ENCODE peak calls at places on chromosome 9, in nine cellular contexts. One of them, this sample, is unnamed.

GRCh38 chr9:104682642-104683041 is 11.7 kb upstream of the OR13D1 start:
- DNase-seq in T-helper 1 cell: no peak
- DNase-seq in anterior cingulate cortex: no peak
- DNase-seq in pancreas: no peak
- DNase-seq in iPS-NIHi11: peak
- DNase-seq in cerebellum: peak
- DNase-seq in nucleus accumbens: no peak
- DNase-seq in RPMI7951: peak
- DNase-seq in epithelial cell of proximal tubule: peak
- DNase-seq in this sample: no peak

GRCh38 chr9:122718038-122718437 is 5.8 kb upstream of the OR1L4 start:
- DNase-seq in T-helper 1 cell: no peak
- DNase-seq in anterior cingulate cortex: no peak
- DNase-seq in pancreas: no peak
- DNase-seq in iPS-NIHi11: no peak
- DNase-seq in cerebellum: no peak
- DNase-seq in nucleus accumbens: no peak
- DNase-seq in RPMI7951: no peak
- DNase-seq in epithelial cell of proximal tubule: no peak
- DNase-seq in this sample: no peak

GRCh38 chr9:111501005-111501562 is 16.9 kb upstream of the ECPAS start:
- DNase-seq in T-helper 1 cell: no peak
- DNase-seq in anterior cingulate cortex: no peak
- DNase-seq in pancreas: no peak
- DNase-seq in iPS-NIHi11: no peak
- DNase-seq in cerebellum: no peak
- DNase-seq in nucleus accumbens: no peak
- DNase-seq in RPMI7951: no peak
- DNase-seq in epithelial cell of proximal tubule: no peak
- DNase-seq in this sample: no peak

GRCh38 chr9:105954517-105954916 is 260.2 kb downstream of the TMEM38B start:
- DNase-seq in T-helper 1 cell: no peak
- DNase-seq in anterior cingulate cortex: no peak
- DNase-seq in pancreas: no peak
- DNase-seq in iPS-NIHi11: no peak
- DNase-seq in cerebellum: no peak
- DNase-seq in nucleus accumbens: no peak
- DNase-seq in RPMI7951: no peak
- DNase-seq in epithelial cell of proximal tubule: no peak
- DNase-seq in this sample: no peak

GRCh38 chr9:134678671-134679443 is 37.3 kb downstream of the COL5A1 start:
- DNase-seq in T-helper 1 cell: no peak
- DNase-seq in anterior cingulate cortex: no peak
- DNase-seq in pancreas: no peak
- DNase-seq in iPS-NIHi11: no peak
- DNase-seq in cerebellum: no peak
- DNase-seq in nucleus accumbens: no peak
- DNase-seq in RPMI7951: no peak
- DNase-seq in epithelial cell of proximal tubule: no peak
- DNase-seq in this sample: no peak

GRCh38 chr9:19934301-19934868 is 145.5 kb upstream of the SLC24A2 start:
- DNase-seq in T-helper 1 cell: no peak
- DNase-seq in anterior cingulate cortex: no peak
- DNase-seq in pancreas: no peak
- DNase-seq in iPS-NIHi11: peak
- DNase-seq in cerebellum: no peak
- DNase-seq in nucleus accumbens: no peak
- DNase-seq in RPMI7951: peak
- DNase-seq in epithelial cell of proximal tubule: no peak
- DNase-seq in this sample: peak

GRCh38 chr9:114280636-114281315 is 42.1 kb upstream of the ORM1 start:
- DNase-seq in T-helper 1 cell: no peak
- DNase-seq in anterior cingulate cortex: no peak
- DNase-seq in pancreas: no peak
- DNase-seq in iPS-NIHi11: no peak
- DNase-seq in cerebellum: no peak
- DNase-seq in nucleus accumbens: no peak
- DNase-seq in RPMI7951: no peak
- DNase-seq in epithelial cell of proximal tubule: no peak
- DNase-seq in this sample: no peak

GRCh38 chr9:107841078-107841477 is 351.5 kb upstream of the KLF4 start:
- DNase-seq in T-helper 1 cell: no peak
- DNase-seq in anterior cingulate cortex: no peak
- DNase-seq in pancreas: no peak
- DNase-seq in iPS-NIHi11: no peak
- DNase-seq in cerebellum: no peak
- DNase-seq in nucleus accumbens: no peak
- DNase-seq in RPMI7951: no peak
- DNase-seq in epithelial cell of proximal tubule: no peak
- DNase-seq in this sample: no peak

GRCh38 chr9:121285835-121286687 is 18.1 kb downstream of the GSN start:
- DNase-seq in T-helper 1 cell: no peak
- DNase-seq in anterior cingulate cortex: peak
- DNase-seq in pancreas: no peak
- DNase-seq in iPS-NIHi11: no peak
- DNase-seq in cerebellum: peak
- DNase-seq in nucleus accumbens: no peak
- DNase-seq in RPMI7951: peak
- DNase-seq in epithelial cell of proximal tubule: no peak
- DNase-seq in this sample: peak

GRCh38 chr9:27672730-27673129 is 99.4 kb upstream of the C9orf72 start:
- DNase-seq in T-helper 1 cell: no peak
- DNase-seq in anterior cingulate cortex: no peak
- DNase-seq in pancreas: no peak
- DNase-seq in iPS-NIHi11: no peak
- DNase-seq in cerebellum: no peak
- DNase-seq in nucleus accumbens: no peak
- DNase-seq in RPMI7951: no peak
- DNase-seq in epithelial cell of proximal tubule: no peak
- DNase-seq in this sample: no peak

GRCh38 chr9:137618105-137619067 is at the start of gene EHMT1:
- DNase-seq in T-helper 1 cell: peak
- DNase-seq in anterior cingulate cortex: peak
- DNase-seq in pancreas: peak
- DNase-seq in iPS-NIHi11: peak
- DNase-seq in cerebellum: peak
- DNase-seq in nucleus accumbens: peak
- DNase-seq in RPMI7951: peak
- DNase-seq in epithelial cell of proximal tubule: no peak
- DNase-seq in this sample: peak

GRCh38 chr9:14061921-14062320 is 252.0 kb downstream of the NFIB start:
- DNase-seq in T-helper 1 cell: no peak
- DNase-seq in anterior cingulate cortex: no peak
- DNase-seq in pancreas: no peak
- DNase-seq in iPS-NIHi11: no peak
- DNase-seq in cerebellum: no peak
- DNase-seq in nucleus accumbens: no peak
- DNase-seq in RPMI7951: no peak
- DNase-seq in epithelial cell of proximal tubule: no peak
- DNase-seq in this sample: no peak

GRCh38 chr9:126777733-126778132 is 27.1 kb upstream of the ZBTB43 start:
- DNase-seq in T-helper 1 cell: no peak
- DNase-seq in anterior cingulate cortex: no peak
- DNase-seq in pancreas: no peak
- DNase-seq in iPS-NIHi11: peak
- DNase-seq in cerebellum: no peak
- DNase-seq in nucleus accumbens: no peak
- DNase-seq in RPMI7951: no peak
- DNase-seq in epithelial cell of proximal tubule: no peak
- DNase-seq in this sample: no peak